ENCODE peak calls at places on chromosomes 16 and 17, in six cellular contexts. S is retina, D is T-helper 9 cell, R is tibial nerve, Y is amniotic stem cell, M is progenitor cell of endocrine pancreas. I is an unnamed sample.

GRCh38 chr17:78998311-78999055 is 11.1 kb downstream of the CANT1 start:
- DNase-seq in S (no peak), R (no peak), Y (no peak), D (no peak), M (no peak), I (no peak)

GRCh38 chr17:34858941-34859562 is 102.2 kb downstream of the CCT6B start:
- DNase-seq in M (no peak), S (no peak), D (no peak), Y (no peak), R (no peak), I (no peak)

GRCh38 chr17:77286641-77287431 is 146.1 kb downstream of the SEC14L1 start:
- DNase-seq in Y (no peak), M (no peak), D (no peak), R (no peak), S (no peak), I (no peak)

GRCh38 chr17:2279707-2280106 is 23.9 kb downstream of the SMG6 start:
- DNase-seq in D (no peak), S (no peak), R (no peak), Y (no peak), M (no peak), I (no peak)

GRCh38 chr17:73772107-73772705 is 128.0 kb upstream of the SDK2 start:
- DNase-seq in Y (no peak), D (no peak), R (no peak), M (no peak), S (no peak), I (no peak)

GRCh38 chr17:27218719-27219488 is 75.0 kb upstream of the WSB1 start:
- DNase-seq in Y (no peak), M (no peak), S (no peak), R (no peak), D (no peak), I (peak; percentile 95)

GRCh38 chr17:56548661-56549060 is 44.8 kb upstream of the NOG start:
- DNase-seq in M (no peak), D (no peak), S (no peak), R (no peak), Y (no peak), I (no peak)

GRCh38 chr17:32794533-32795246 is 82.2 kb downstream of the MYO1D start:
- DNase-seq in R (no peak), S (peak; percentile 18), D (no peak), M (peak; percentile 15), Y (no peak), I (no peak)

GRCh38 chr17:59074494-59074893 is 32.2 kb downstream of the TRIM37 start:
- DNase-seq in Y (no peak), D (no peak), R (no peak), S (no peak), M (no peak), I (no peak)

GRCh38 chr17:49587366-49588073 is 11.8 kb downstream of the NXPH3 start:
- DNase-seq in Y (no peak), R (no peak), D (no peak), S (no peak), M (no peak), I (no peak)

GRCh38 chr16:57937861-57938260 is 33.1 kb downstream of the CNGB1 start:
- DNase-seq in M (no peak), S (no peak), D (no peak), R (no peak), Y (no peak), I (no peak)

GRCh38 chr17:5078106-5079028 is at the start of gene ZFP3:
- DNase-seq in R (peak; percentile 46), M (no peak), Y (no peak), D (peak; percentile 43), S (peak; percentile 98), I (peak; percentile 68)

GRCh38 chr17:82536220-82537201 is 17.0 kb downstream of the FOXK2 start:
- DNase-seq in M (no peak), S (no peak), Y (peak; percentile 63), R (peak; percentile 33), D (no peak), I (no peak)

GRCh38 chr16:73711441-73712080 is 585.1 kb upstream of the PSMD7 start:
- DNase-seq in R (no peak), M (no peak), Y (no peak), S (no peak), D (no peak), I (no peak)

GRCh38 chr17:27668488-27668823 is 37.5 kb downstream of the LGALS9 start:
- DNase-seq in S (no peak), Y (no peak), M (no peak), R (no peak), D (no peak), I (no peak)

GRCh38 chr16:74450967-74451760 is 29.9 kb upstream of the CLEC18B start:
- DNase-seq in D (no peak), S (no peak), M (no peak), R (no peak), Y (no peak), I (no peak)

GRCh38 chr17:82315703-82316358 is 1.6 kb downstream of the CD7 start:
- DNase-seq in Y (no peak), D (peak; percentile 42), M (no peak), R (no peak), S (no peak), I (no peak)

GRCh38 chr16:4415538-4416199 is 727 bp downstream of the CORO7 start:
- DNase-seq in D (peak; percentile 55), R (no peak), M (no peak), Y (no peak), S (peak; percentile 69), I (no peak)

GRCh38 chr16:74035816-74036215 is 260.8 kb upstream of the PSMD7 start:
- DNase-seq in S (no peak), M (no peak), R (no peak), D (no peak), Y (no peak), I (no peak)

GRCh38 chr16:49093939-49094338 is 187.7 kb downstream of the CBLN1 start:
- DNase-seq in R (no peak), S (no peak), D (no peak), M (no peak), Y (no peak), I (no peak)

GRCh38 chr16:29809850-29810698 is 1.9 kb upstream of the PRRT2 start:
- DNase-seq in R (no peak), Y (no peak), S (peak; percentile 58), D (no peak), M (no peak), I (no peak)

GRCh38 chr16:75247249-75247648 is 4.2 kb downstream of the BCAR1 start:
- DNase-seq in S (no peak), R (no peak), Y (no peak), D (no peak), M (no peak), I (no peak)

GRCh38 chr17:82242977-82243647 is 14.3 kb downstream of the SLC16A3 start:
- DNase-seq in R (peak; percentile 71), S (no peak), D (no peak), M (no peak), Y (no peak), I (no peak)

GRCh38 chr17:45333702-45334092 is 16.9 kb upstream of the MAP3K14 start:
- DNase-seq in Y (no peak), S (no peak), R (no peak), D (no peak), M (no peak), I (no peak)

I was measured in GM12864.